ENCODE peak calls at places on chromosomes 13 and 19, in nine cellular contexts. K is psoas muscle, J is tibial artery, T is brain microvascular endothelial cell, D is substantia nigra, W is stomach, R is neural progenitor cell, M is colonic mucosa, O is upper lobe of right lung. C is an unnamed sample.

GRCh38 chr13:70173236-70173959 is 65.1 kb upstream of the KLHL1 start:
- DNase-seq in D (no peak), M (no peak), R (no peak), J (no peak), T (no peak), W (no peak), K (no peak), O (no peak), C (no peak)

GRCh38 chr13:49829715-49830114 is 37.2 kb upstream of the KPNA3 start:
- DNase-seq in K (no peak), T (no peak), D (no peak), O (no peak), W (no peak), R (no peak), M (no peak), J (no peak), C (no peak)

GRCh38 chr13:30802501-30802900 is 67.2 kb downstream of the ALOX5AP start:
- DNase-seq in R (no peak), D (no peak), K (no peak), J (no peak), W (no peak), O (no peak), M (no peak), T (no peak), C (no peak)

GRCh38 chr13:83780201-83780600 is 102.1 kb downstream of the SLITRK1 start:
- DNase-seq in O (no peak), T (peak), K (no peak), D (no peak), R (peak), J (no peak), W (no peak), M (no peak), C (no peak)

GRCh38 chr13:67855837-67856238 is 625.7 kb upstream of the PCDH9 start:
- DNase-seq in M (no peak), T (no peak), J (no peak), R (no peak), D (no peak), K (no peak), W (no peak), O (no peak), C (no peak)

GRCh38 chr13:23578411-23579071 is 8.3 kb downstream of the TNFRSF19 start:
- DNase-seq in D (no peak), T (peak), W (peak), J (peak), M (peak), R (peak), O (peak), K (peak), C (peak)

GRCh38 chr19:5826531-5827341 is 12.8 kb downstream of the FUT6 start:
- DNase-seq in J (no peak), D (no peak), M (peak), R (peak), O (peak), K (peak), W (peak), T (no peak), C (no peak)

GRCh38 chr19:29819986-29820385 is 8.2 kb downstream of the CCNE1 start:
- DNase-seq in K (no peak), T (no peak), D (no peak), R (no peak), J (no peak), W (no peak), M (no peak), O (no peak), C (no peak)

GRCh38 chr13:75959861-75960481 is 323.8 kb downstream of the LMO7 start:
- DNase-seq in J (no peak), M (no peak), D (no peak), T (no peak), W (no peak), O (no peak), K (no peak), R (no peak), C (no peak)

GRCh38 chr13:29920018-29920643 is 69.7 kb upstream of the UBL3 start:
- DNase-seq in O (no peak), D (no peak), T (no peak), R (no peak), W (no peak), K (no peak), J (no peak), M (no peak), C (no peak)

GRCh38 chr13:73722120-73722519 is 412.1 kb downstream of the KLF12 start:
- DNase-seq in K (no peak), W (no peak), D (no peak), T (peak), J (no peak), M (no peak), O (no peak), R (no peak), C (no peak)

GRCh38 chr13:33183431-33184130 is 102.0 kb downstream of the STARD13 start:
- DNase-seq in O (no peak), R (no peak), T (peak), J (no peak), W (no peak), K (no peak), M (no peak), D (no peak), C (no peak)

GRCh38 chr13:25248071-25248470 is 39.2 kb downstream of the MTMR6 start:
- DNase-seq in M (no peak), D (no peak), T (no peak), J (no peak), W (no peak), K (no peak), O (no peak), R (no peak), C (no peak)

GRCh38 chr13:32720026-32720425 is 133.8 kb downstream of the PDS5B start:
- DNase-seq in R (no peak), M (no peak), T (no peak), O (no peak), D (no peak), J (no peak), W (no peak), K (no peak), C (no peak)

GRCh38 chr13:63864171-63864902 is 2448.7 kb upstream of the PCDH20 start:
- DNase-seq in T (no peak), M (no peak), W (no peak), J (no peak), K (no peak), D (no peak), O (no peak), R (no peak), C (no peak)

GRCh38 chr19:31356587-31357314 is 7.5 kb upstream of the TSHZ3 start:
- DNase-seq in M (peak), J (no peak), W (no peak), O (peak), R (peak), T (no peak), K (peak), D (no peak), C (no peak)

GRCh38 chr13:71865858-71866172 is 1.2 kb downstream of the DACH1 start:
- DNase-seq in T (no peak), J (no peak), W (no peak), M (peak), D (no peak), R (peak), K (no peak), O (no peak), C (no peak)

GRCh38 chr13:71864981-71865857 is 1.8 kb downstream of the DACH1 start:
- DNase-seq in O (peak), D (no peak), M (peak), R (peak), K (peak), J (no peak), W (no peak), T (peak), C (no peak)

GRCh38 chr13:71869274-71869673 is 2.3 kb upstream of the DACH1 start:
- DNase-seq in J (no peak), O (no peak), R (peak), M (no peak), K (no peak), T (no peak), D (no peak), W (no peak), C (no peak)

GRCh38 chr13:71866173-71867091 is 572 bp downstream of the DACH1 start:
- DNase-seq in D (no peak), W (peak), J (no peak), O (peak), R (peak), K (peak), M (peak), T (peak), C (no peak)

GRCh38 chr13:71867101-71867814 is at the start of gene DACH1:
- DNase-seq in K (peak), W (peak), M (peak), R (peak), J (no peak), T (peak), D (no peak), O (peak), C (no peak)
- H3K27ac ChIP-seq in K (peak), W (peak), M (peak), R (peak), J (no peak), T (no peak), D (no peak), O (peak), C (no peak)

GRCh38 chr19:16461630-16462051 is 10.1 kb downstream of the EPS15L1 start:
- DNase-seq in J (no peak), O (no peak), W (no peak), R (no peak), M (no peak), T (no peak), D (no peak), K (peak), C (no peak)

GRCh38 chr19:16463991-16464575 is 7.7 kb downstream of the EPS15L1 start:
- DNase-seq in K (no peak), R (no peak), W (no peak), D (no peak), M (no peak), O (no peak), T (peak), J (no peak), C (no peak)

GRCh38 chr19:16463341-16463990 is 8.3 kb downstream of the EPS15L1 start:
- DNase-seq in J (no peak), O (no peak), K (no peak), R (no peak), D (no peak), T (no peak), M (no peak), W (no peak), C (no peak)

GRCh38 chr19:16460454-16460853 is 11.3 kb downstream of the EPS15L1 start:
- DNase-seq in O (no peak), K (no peak), W (no peak), M (no peak), J (no peak), R (no peak), D (no peak), T (no peak), C (no peak)

DNA sequence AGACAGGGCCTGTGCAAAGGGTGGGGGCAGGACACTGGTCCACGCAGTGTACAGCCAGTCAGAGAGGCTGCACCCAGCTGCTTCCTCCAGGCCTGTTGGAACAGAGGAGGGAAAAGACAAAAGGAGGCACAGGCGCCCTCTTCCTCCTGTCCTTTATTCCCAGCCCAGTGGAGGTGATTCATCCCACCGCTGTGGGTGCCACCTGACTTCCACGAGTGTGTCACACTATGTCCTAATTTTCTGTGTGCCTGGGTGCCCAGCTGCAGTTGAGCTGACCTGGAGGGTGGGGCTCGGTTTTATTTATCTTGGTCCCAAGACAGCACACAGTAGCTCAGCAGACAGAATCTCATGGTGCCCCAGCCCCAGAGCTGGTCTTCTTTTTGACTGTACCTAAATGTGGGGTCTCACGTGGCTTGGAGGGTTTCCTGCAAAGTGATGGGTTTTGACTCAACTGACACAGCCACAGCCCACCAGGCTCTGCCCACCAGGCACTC is 9.0 kb downstream of the EPS15L1 start:
- DNase-seq in W (peak), M (no peak), R (no peak), T (no peak), D (no peak), K (peak), J (no peak), O (no peak), C (no peak)
- H3K27ac ChIP-seq in W (no peak), M (no peak), R (no peak), T (no peak), D (no peak), K (peak), J (no peak), O (peak), C (no peak)

GRCh38 chr19:48448563-48448962 is 2.8 kb downstream of the GRWD1 start:
- DNase-seq in K (no peak), W (no peak), D (no peak), M (no peak), R (no peak), T (no peak), O (no peak), J (no peak), C (no peak)

GRCh38 chr19:48445256-48445605 is 552 bp upstream of the GRWD1 start:
- DNase-seq in M (no peak), T (peak), W (no peak), O (no peak), J (no peak), K (no peak), R (peak), D (peak), C (no peak)

GRCh38 chr19:48444933-48445194 is 919 bp upstream of the GRWD1 start:
- DNase-seq in T (no peak), W (no peak), O (no peak), D (no peak), J (no peak), K (no peak), M (no peak), R (no peak), C (no peak)

GRCh38 chr19:48445606-48446481 is at the start of gene GRWD1:
- DNase-seq in O (peak), R (peak), J (peak), K (peak), T (peak), D (peak), M (peak), W (peak), C (peak)

DNA sequence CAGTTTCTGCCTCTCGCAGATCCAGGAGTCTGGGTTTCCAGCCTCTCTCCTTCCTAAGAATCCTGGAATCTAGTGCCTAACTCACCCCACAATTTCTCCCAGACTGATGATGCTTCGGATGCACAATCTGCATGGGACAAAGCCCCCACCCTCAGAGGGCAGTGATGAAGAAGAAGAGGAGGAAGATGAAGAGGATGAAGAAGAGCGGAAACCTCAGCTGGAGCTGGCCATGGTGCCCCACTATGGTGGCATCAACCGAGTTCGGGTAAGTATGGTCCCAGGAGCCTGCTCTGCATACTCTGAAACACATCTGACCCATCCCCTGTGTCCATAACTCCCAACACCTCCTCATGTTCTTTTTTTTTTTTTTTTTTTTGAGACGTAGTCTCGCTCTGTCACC is 796 bp downstream of the GRWD1 start:
- DNase-seq in J (no peak), M (no peak), W (no peak), R (no peak), T (no peak), D (no peak), K (no peak), O (no peak), C (no peak)
- H3K27ac ChIP-seq in J (no peak), M (no peak), W (peak), R (no peak), T (peak), D (no peak), K (peak), O (peak), C (no peak)

GRCh38 chr13:44868397-44868796 is 120.9 kb downstream of the NUFIP1 start:
- DNase-seq in W (no peak), R (no peak), M (no peak), J (no peak), T (no peak), O (no peak), K (no peak), D (no peak), C (no peak)
- H3K27ac ChIP-seq in W (peak), R (no peak), M (no peak), J (no peak), T (no peak), O (no peak), K (peak), D (no peak), C (no peak)

GRCh38 chr19:35501684-35502083 is 11.4 kb upstream of the KRTDAP start:
- DNase-seq in D (no peak), O (no peak), W (no peak), T (no peak), K (no peak), M (no peak), R (no peak), J (no peak), C (no peak)
- H3K27ac ChIP-seq in D (no peak), O (no peak), W (no peak), T (no peak), K (no peak), M (no peak), R (no peak), J (no peak), C (no peak)

C was measured in dorsolateral prefrontal cortex.